ENCODE peak calls at places on chromosomes 1 and 21, in seven cellular contexts. L is thyroid gland, G is BJ, I is M059J, F is AG04450, U is MV-4-11, Y is left ventricle myocardium superior. R is an unnamed sample.

GRCh38 chr1:56330400-56331026 is 248.8 kb downstream of the PLPP3 start:
- DNase-seq in L (no peak), G (no peak), I (peak), F (peak), U (peak), Y (no peak), R (no peak)

GRCh38 chr21:26146681-26147080 is 23.9 kb downstream of the APP start:
- DNase-seq in L (no peak), G (no peak), I (no peak), F (no peak), U (no peak), Y (no peak), R (no peak)

GRCh38 chr21:15210235-15210678 is 145.5 kb upstream of the NRIP1 start:
- DNase-seq in L (peak), G (no peak), I (peak), F (no peak), U (peak), Y (peak), R (no peak)

GRCh38 chr1:14083706-14084105 is 383.7 kb downstream of the PRDM2 start:
- DNase-seq in L (no peak), G (no peak), I (no peak), F (no peak), U (no peak), Y (no peak), R (no peak)

GRCh38 chr1:17181785-17182464 is 23.0 kb upstream of the PADI1 start:
- DNase-seq in L (no peak), G (no peak), I (no peak), F (no peak), U (peak), Y (no peak), R (no peak)

GRCh38 chr1:17281775-17282181 is 26.2 kb upstream of the PADI4 start:
- DNase-seq in L (no peak), G (no peak), I (no peak), F (no peak), U (peak), Y (no peak), R (no peak)

GRCh38 chr1:38586993-38587646 is 272.5 kb downstream of the RRAGC start:
- DNase-seq in L (peak), G (no peak), I (peak), F (no peak), U (no peak), Y (peak), R (no peak)

GRCh38 chr1:113442130-113442529 is 51.8 kb downstream of the MAGI3 start:
- DNase-seq in L (no peak), G (no peak), I (no peak), F (no peak), U (no peak), Y (no peak), R (no peak)

GRCh38 chr1:162943627-162944026 is 82.7 kb upstream of the CCDC190 start:
- DNase-seq in L (no peak), G (no peak), I (no peak), F (no peak), U (no peak), Y (no peak), R (no peak)

GRCh38 chr1:111274653-111275052 is 16.0 kb upstream of the CHIA start:
- DNase-seq in L (no peak), G (no peak), I (peak), F (no peak), U (peak), Y (no peak), R (no peak)

GRCh38 chr1:199096601-199097000 is 457.8 kb downstream of the PTPRC start:
- DNase-seq in L (no peak), G (no peak), I (no peak), F (no peak), U (no peak), Y (no peak), R (no peak)

GRCh38 chr1:3746784-3747521 is 5.3 kb upstream of the CCDC27 start:
- DNase-seq in L (peak), G (peak), I (peak), F (no peak), U (peak), Y (peak), R (no peak)

GRCh38 chr1:224067621-224068457 is 46.1 kb upstream of the FBXO28 start:
- DNase-seq in L (no peak), G (no peak), I (peak), F (no peak), U (peak), Y (no peak), R (peak)

GRCh38 chr1:201389066-201389465 is 10.1 kb downstream of the LAD1 start:
- DNase-seq in L (no peak), G (no peak), I (no peak), F (no peak), U (no peak), Y (no peak), R (no peak)